ENCODE peak calls at places on chromosome 3, in ten cellular contexts. One of them, this sample, is unnamed.

GRCh38 chr3:15527031-15527459 is 5.5 kb upstream of the COLQ start:
- DNase-seq in GM12891: no peak
- DNase-seq in upper lobe of left lung: no peak
- DNase-seq in endothelial cell of umbilical vein: no peak
- DNase-seq in transverse colon: no peak
- DNase-seq in ovary: peak
- DNase-seq in thyroid gland: no peak
- DNase-seq in NB4: no peak
- DNase-seq in Peyer's patch: no peak
- DNase-seq in right lobe of liver: no peak
- DNase-seq in this sample: no peak

GRCh38 chr3:114714237-114714636 is 420.4 kb downstream of the TIGIT start:
- DNase-seq in GM12891: no peak
- DNase-seq in ovary: no peak
- DNase-seq in upper lobe of left lung: no peak
- DNase-seq in thyroid gland: no peak
- DNase-seq in NB4: no peak
- DNase-seq in endothelial cell of umbilical vein: peak
- DNase-seq in transverse colon: no peak
- DNase-seq in right lobe of liver: no peak
- DNase-seq in Peyer's patch: no peak
- DNase-seq in this sample: no peak

GRCh38 chr3:59695858-59696257 is 646.0 kb upstream of the CFAP20DC start:
- DNase-seq in endothelial cell of umbilical vein: no peak
- DNase-seq in thyroid gland: no peak
- DNase-seq in Peyer's patch: no peak
- DNase-seq in ovary: no peak
- DNase-seq in transverse colon: no peak
- DNase-seq in upper lobe of left lung: no peak
- DNase-seq in NB4: no peak
- DNase-seq in GM12891: no peak
- DNase-seq in right lobe of liver: no peak
- DNase-seq in this sample: no peak

GRCh38 chr3:195221015-195221853 is 49.7 kb downstream of the XXYLT1 start:
- DNase-seq in Peyer's patch: peak
- DNase-seq in right lobe of liver: no peak
- DNase-seq in upper lobe of left lung: peak
- DNase-seq in ovary: peak
- DNase-seq in thyroid gland: peak
- DNase-seq in endothelial cell of umbilical vein: peak
- DNase-seq in transverse colon: no peak
- DNase-seq in NB4: peak
- DNase-seq in GM12891: no peak
- DNase-seq in this sample: no peak

GRCh38 chr3:55579499-55579898 is 92.4 kb upstream of the WNT5A start:
- DNase-seq in GM12891: no peak
- DNase-seq in ovary: no peak
- DNase-seq in transverse colon: no peak
- DNase-seq in right lobe of liver: no peak
- DNase-seq in Peyer's patch: no peak
- DNase-seq in thyroid gland: no peak
- DNase-seq in upper lobe of left lung: no peak
- DNase-seq in NB4: no peak
- DNase-seq in endothelial cell of umbilical vein: peak
- DNase-seq in this sample: no peak

GRCh38 chr3:151581046-151581445 is 120.2 kb upstream of the IGSF10 start:
- DNase-seq in upper lobe of left lung: no peak
- DNase-seq in Peyer's patch: no peak
- DNase-seq in ovary: no peak
- DNase-seq in endothelial cell of umbilical vein: no peak
- DNase-seq in right lobe of liver: no peak
- DNase-seq in NB4: peak
- DNase-seq in GM12891: no peak
- DNase-seq in transverse colon: no peak
- DNase-seq in thyroid gland: no peak
- DNase-seq in this sample: no peak

GRCh38 chr3:7190094-7190493 is 329.2 kb downstream of the GRM7 start:
- DNase-seq in thyroid gland: no peak
- DNase-seq in Peyer's patch: no peak
- DNase-seq in transverse colon: no peak
- DNase-seq in upper lobe of left lung: no peak
- DNase-seq in GM12891: no peak
- DNase-seq in right lobe of liver: no peak
- DNase-seq in endothelial cell of umbilical vein: peak
- DNase-seq in ovary: no peak
- DNase-seq in NB4: no peak
- DNase-seq in this sample: no peak

GRCh38 chr3:73716418-73716817 is 91.7 kb upstream of the PDZRN3 start:
- DNase-seq in Peyer's patch: no peak
- DNase-seq in NB4: no peak
- DNase-seq in transverse colon: no peak
- DNase-seq in thyroid gland: no peak
- DNase-seq in endothelial cell of umbilical vein: no peak
- DNase-seq in GM12891: no peak
- DNase-seq in ovary: no peak
- DNase-seq in right lobe of liver: no peak
- DNase-seq in upper lobe of left lung: no peak
- DNase-seq in this sample: no peak

GRCh38 chr3:27467545-27467944 is 16.6 kb downstream of the SLC4A7 start:
- DNase-seq in NB4: peak
- DNase-seq in endothelial cell of umbilical vein: peak
- DNase-seq in transverse colon: no peak
- DNase-seq in right lobe of liver: no peak
- DNase-seq in thyroid gland: no peak
- DNase-seq in Peyer's patch: no peak
- DNase-seq in upper lobe of left lung: no peak
- DNase-seq in GM12891: peak
- DNase-seq in ovary: no peak
- DNase-seq in this sample: no peak

GRCh38 chr3:129794319-129795201 is 99.0 kb downstream of the TMCC1 start:
- DNase-seq in endothelial cell of umbilical vein: peak
- DNase-seq in ovary: peak
- DNase-seq in upper lobe of left lung: peak
- DNase-seq in Peyer's patch: peak
- DNase-seq in right lobe of liver: no peak
- DNase-seq in GM12891: no peak
- DNase-seq in thyroid gland: peak
- DNase-seq in NB4: no peak
- DNase-seq in transverse colon: peak
- DNase-seq in this sample: no peak

GRCh38 chr3:12884104-12884742 is 42.9 kb upstream of the RPL32 start:
- DNase-seq in NB4: no peak
- DNase-seq in Peyer's patch: no peak
- DNase-seq in transverse colon: peak
- DNase-seq in endothelial cell of umbilical vein: no peak
- DNase-seq in GM12891: no peak
- DNase-seq in thyroid gland: peak
- DNase-seq in upper lobe of left lung: no peak
- DNase-seq in ovary: no peak
- DNase-seq in right lobe of liver: no peak
- DNase-seq in this sample: no peak

GRCh38 chr3:194130807-194131589 is 5.0 kb upstream of the HES1 start:
- DNase-seq in ovary: no peak
- DNase-seq in GM12891: no peak
- DNase-seq in endothelial cell of umbilical vein: no peak
- DNase-seq in Peyer's patch: peak
- DNase-seq in transverse colon: peak
- DNase-seq in upper lobe of left lung: peak
- DNase-seq in right lobe of liver: no peak
- DNase-seq in thyroid gland: peak
- DNase-seq in NB4: no peak
- DNase-seq in this sample: no peak

GRCh38 chr3:139774570-139775302 is 97.0 kb upstream of the NMNAT3 start:
- DNase-seq in NB4: no peak
- DNase-seq in transverse colon: no peak
- DNase-seq in Peyer's patch: no peak
- DNase-seq in thyroid gland: no peak
- DNase-seq in ovary: no peak
- DNase-seq in GM12891: no peak
- DNase-seq in right lobe of liver: no peak
- DNase-seq in endothelial cell of umbilical vein: no peak
- DNase-seq in upper lobe of left lung: no peak
- DNase-seq in this sample: no peak

GRCh38 chr3:87077354-87077753 is 86.4 kb upstream of the VGLL3 start:
- DNase-seq in Peyer's patch: no peak
- DNase-seq in transverse colon: no peak
- DNase-seq in right lobe of liver: no peak
- DNase-seq in NB4: no peak
- DNase-seq in upper lobe of left lung: no peak
- DNase-seq in ovary: no peak
- DNase-seq in endothelial cell of umbilical vein: no peak
- DNase-seq in thyroid gland: no peak
- DNase-seq in GM12891: no peak
- DNase-seq in this sample: no peak

GRCh38 chr3:115423170-115423569 is 200.1 kb upstream of the GAP43 start:
- DNase-seq in NB4: peak
- DNase-seq in GM12891: no peak
- DNase-seq in Peyer's patch: no peak
- DNase-seq in ovary: no peak
- DNase-seq in thyroid gland: no peak
- DNase-seq in upper lobe of left lung: no peak
- DNase-seq in endothelial cell of umbilical vein: no peak
- DNase-seq in right lobe of liver: no peak
- DNase-seq in transverse colon: no peak
- DNase-seq in this sample: no peak

GRCh38 chr3:23920151-23920655 is 3.3 kb downstream of the RPL15 start:
- DNase-seq in transverse colon: no peak
- DNase-seq in upper lobe of left lung: no peak
- DNase-seq in endothelial cell of umbilical vein: no peak
- DNase-seq in GM12891: no peak
- DNase-seq in right lobe of liver: no peak
- DNase-seq in thyroid gland: no peak
- DNase-seq in ovary: no peak
- DNase-seq in NB4: no peak
- DNase-seq in Peyer's patch: no peak
- DNase-seq in this sample: no peak
- TF ChIP-seq POLR2A in transverse colon: no peak
- TF ChIP-seq POLR2A in upper lobe of left lung: no peak
- TF ChIP-seq POLR2A in endothelial cell of umbilical vein: no peak
- TF ChIP-seq POLR2A in GM12891: peak
- TF ChIP-seq POLR2A in right lobe of liver: no peak
- TF ChIP-seq POLR2A in thyroid gland: no peak
- TF ChIP-seq POLR2A in ovary: no peak
- TF ChIP-seq POLR2A in NB4: no peak
- TF ChIP-seq POLR2A in Peyer's patch: no peak
- TF ChIP-seq POLR2A in this sample: no peak

GRCh38 chr3:53160660-53161344 is at the start of gene PRKCD:
- DNase-seq in ovary: peak
- DNase-seq in endothelial cell of umbilical vein: peak
- DNase-seq in upper lobe of left lung: peak
- DNase-seq in Peyer's patch: peak
- DNase-seq in thyroid gland: peak
- DNase-seq in transverse colon: peak
- DNase-seq in NB4: peak
- DNase-seq in GM12891: peak
- DNase-seq in right lobe of liver: peak
- DNase-seq in this sample: peak
- TF ChIP-seq POLR2A in ovary: peak
- TF ChIP-seq POLR2A in endothelial cell of umbilical vein: peak
- TF ChIP-seq POLR2A in upper lobe of left lung: no peak
- TF ChIP-seq POLR2A in Peyer's patch: peak
- TF ChIP-seq POLR2A in thyroid gland: no peak
- TF ChIP-seq POLR2A in transverse colon: peak
- TF ChIP-seq POLR2A in NB4: peak
- TF ChIP-seq POLR2A in GM12891: peak
- TF ChIP-seq POLR2A in right lobe of liver: peak
- TF ChIP-seq POLR2A in this sample: no peak

DNA sequence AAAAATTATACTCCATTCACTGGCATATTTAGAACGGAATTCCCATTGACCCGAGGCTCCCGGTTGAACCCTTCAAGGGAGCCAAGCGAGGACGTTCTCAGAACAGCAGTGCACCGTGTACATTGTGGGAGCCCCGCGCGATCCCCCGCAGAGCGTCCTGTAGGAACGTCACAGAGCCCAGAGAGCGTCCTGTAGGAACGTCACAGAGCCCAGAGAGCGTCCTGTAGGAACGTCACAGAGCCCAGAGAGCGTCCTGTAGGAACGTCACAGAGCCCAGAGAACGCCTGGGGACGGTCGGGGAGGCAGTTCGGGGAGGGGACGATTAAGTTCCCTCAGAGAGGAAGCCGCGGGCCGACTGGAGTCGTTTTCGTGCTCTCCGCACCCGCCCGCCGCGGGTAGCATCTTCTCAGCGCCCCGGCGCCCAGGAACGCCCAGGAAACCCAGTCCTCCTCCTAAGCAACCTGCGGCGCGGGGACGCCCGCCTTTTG is 506 bp upstream of the ATP1B3 start:
- DNase-seq in GM12891: no peak
- DNase-seq in thyroid gland: no peak
- DNase-seq in upper lobe of left lung: peak
- DNase-seq in ovary: peak
- DNase-seq in endothelial cell of umbilical vein: peak
- DNase-seq in transverse colon: peak
- DNase-seq in NB4: peak
- DNase-seq in Peyer's patch: peak
- DNase-seq in right lobe of liver: peak
- DNase-seq in this sample: peak
- TF ChIP-seq POLR2A in GM12891: peak
- TF ChIP-seq POLR2A in thyroid gland: no peak
- TF ChIP-seq POLR2A in upper lobe of left lung: no peak
- TF ChIP-seq POLR2A in ovary: no peak
- TF ChIP-seq POLR2A in endothelial cell of umbilical vein: peak
- TF ChIP-seq POLR2A in transverse colon: peak
- TF ChIP-seq POLR2A in NB4: no peak
- TF ChIP-seq POLR2A in Peyer's patch: peak
- TF ChIP-seq POLR2A in right lobe of liver: no peak
- TF ChIP-seq POLR2A in this sample: no peak

GRCh38 chr3:52359116-52359855 is 43.2 kb downstream of the DNAH1 start:
- DNase-seq in GM12891: no peak
- DNase-seq in endothelial cell of umbilical vein: no peak
- DNase-seq in thyroid gland: no peak
- DNase-seq in ovary: no peak
- DNase-seq in Peyer's patch: no peak
- DNase-seq in transverse colon: no peak
- DNase-seq in NB4: no peak
- DNase-seq in right lobe of liver: peak
- DNase-seq in upper lobe of left lung: no peak
- DNase-seq in this sample: no peak

GRCh38 chr3:52361454-52361853 is 45.3 kb downstream of the DNAH1 start:
- DNase-seq in GM12891: no peak
- DNase-seq in NB4: no peak
- DNase-seq in ovary: no peak
- DNase-seq in transverse colon: no peak
- DNase-seq in upper lobe of left lung: no peak
- DNase-seq in thyroid gland: no peak
- DNase-seq in Peyer's patch: no peak
- DNase-seq in right lobe of liver: no peak
- DNase-seq in endothelial cell of umbilical vein: no peak
- DNase-seq in this sample: no peak

GRCh38 chr3:52361893-52362292 is 45.8 kb downstream of the DNAH1 start:
- DNase-seq in NB4: no peak
- DNase-seq in Peyer's patch: no peak
- DNase-seq in ovary: no peak
- DNase-seq in upper lobe of left lung: no peak
- DNase-seq in right lobe of liver: no peak
- DNase-seq in endothelial cell of umbilical vein: no peak
- DNase-seq in GM12891: no peak
- DNase-seq in thyroid gland: no peak
- DNase-seq in transverse colon: no peak
- DNase-seq in this sample: no peak

GRCh38 chr3:52358362-52358940 is 42.3 kb downstream of the DNAH1 start:
- DNase-seq in thyroid gland: no peak
- DNase-seq in GM12891: no peak
- DNase-seq in Peyer's patch: no peak
- DNase-seq in endothelial cell of umbilical vein: no peak
- DNase-seq in upper lobe of left lung: no peak
- DNase-seq in NB4: no peak
- DNase-seq in right lobe of liver: peak
- DNase-seq in ovary: no peak
- DNase-seq in transverse colon: no peak
- DNase-seq in this sample: no peak

GRCh38 chr3:52361011-52361410 is 44.9 kb downstream of the DNAH1 start:
- DNase-seq in right lobe of liver: no peak
- DNase-seq in Peyer's patch: no peak
- DNase-seq in upper lobe of left lung: no peak
- DNase-seq in GM12891: no peak
- DNase-seq in NB4: no peak
- DNase-seq in endothelial cell of umbilical vein: no peak
- DNase-seq in transverse colon: no peak
- DNase-seq in ovary: no peak
- DNase-seq in thyroid gland: no peak
- DNase-seq in this sample: no peak
- TF ChIP-seq POLR2A in right lobe of liver: no peak
- TF ChIP-seq POLR2A in Peyer's patch: no peak
- TF ChIP-seq POLR2A in upper lobe of left lung: no peak
- TF ChIP-seq POLR2A in GM12891: no peak
- TF ChIP-seq POLR2A in NB4: no peak
- TF ChIP-seq POLR2A in endothelial cell of umbilical vein: no peak
- TF ChIP-seq POLR2A in transverse colon: no peak
- TF ChIP-seq POLR2A in ovary: no peak
- TF ChIP-seq POLR2A in thyroid gland: no peak
- TF ChIP-seq POLR2A in this sample: no peak

This sample was measured in lower leg skin.